ENCODE peak calls at places on chromosomes 4 and X, in ten cellular contexts. M, A, C, B, L, F, V, T, R and E are unnamed samples.

GRCh38 chrX:45035071-45035470 is 162.1 kb downstream of the KDM6A start:
- DNase-seq in M (no peak), T (no peak), A (no peak), V (no peak), F (no peak), R (no peak), B (no peak), L (no peak), C (no peak), E (no peak)

GRCh38 chrX:142040906-142041305 is 137.2 kb downstream of the MAGEC1 start:
- DNase-seq in V (no peak), M (no peak), F (no peak), B (no peak), R (no peak), L (no peak), T (no peak), A (no peak), C (no peak), E (no peak)

GRCh38 chr4:149279790-149280189 is 535.9 kb downstream of the IQCM start:
- DNase-seq in A (no peak), F (no peak), T (no peak), L (no peak), R (no peak), C (no peak), V (no peak), B (no peak), M (no peak), E (no peak)

GRCh38 chr4:185920691-185921260 is 108.8 kb upstream of the SORBS2 start:
- DNase-seq in C (no peak), M (no peak), L (no peak), V (no peak), B (no peak), R (no peak), F (no peak), T (no peak), A (no peak), E (no peak)

GRCh38 chr4:168569066-168569908 is 72.4 kb downstream of the PALLD start:
- DNase-seq in V (no peak), F (no peak), B (peak; percentile 61), M (no peak), R (no peak), T (peak; percentile 57), C (no peak), L (no peak), A (peak; percentile 13), E (no peak)

GRCh38 chr4:89469930-89470375 is 162.4 kb upstream of the GPRIN3 start:
- DNase-seq in R (no peak), V (no peak), T (no peak), M (no peak), B (no peak), C (no peak), L (peak; percentile 98), A (peak; percentile 81), F (no peak), E (no peak)

GRCh38 chr4:71461422-71461821 is 122.6 kb downstream of the SLC4A4 start:
- DNase-seq in A (no peak), R (no peak), L (no peak), T (no peak), C (no peak), M (no peak), B (no peak), V (no peak), F (no peak), E (no peak)

GRCh38 chr4:16270654-16271328 is 44.5 kb upstream of the TAPT1 start:
- DNase-seq in C (no peak), L (no peak), T (no peak), F (no peak), B (no peak), A (no peak), V (no peak), M (no peak), R (no peak), E (no peak)

GRCh38 chr4:81049861-81050423 is 19.4 kb downstream of the BMP3 start:
- DNase-seq in C (no peak), B (no peak), R (no peak), A (no peak), M (no peak), F (no peak), V (no peak), T (no peak), L (no peak), E (no peak)

GRCh38 chr4:183392377-183392776 is 52.1 kb upstream of the CDKN2AIP start:
- DNase-seq in B (no peak), L (no peak), R (no peak), M (no peak), C (no peak), V (no peak), F (peak; percentile 6), A (no peak), T (no peak), E (no peak)

GRCh38 chrX:20393944-20394343 is 127.2 kb upstream of the RPS6KA3 start:
- DNase-seq in V (no peak), B (no peak), A (no peak), C (no peak), T (no peak), F (no peak), L (no peak), M (no peak), R (no peak), E (no peak)

GRCh38 chrX:93454509-93454908 is 218.9 kb downstream of the NAP1L3 start:
- DNase-seq in F (no peak), C (no peak), L (no peak), B (no peak), T (no peak), R (no peak), V (no peak), M (no peak), A (no peak), E (no peak)

GRCh38 chr4:173214231-173214630 is 45.6 kb downstream of the GALNT7 start:
- DNase-seq in F (no peak), L (no peak), C (no peak), M (no peak), B (no peak), R (no peak), A (no peak), V (no peak), T (no peak), E (no peak)

GRCh38 chr4:21077967-21078366 is 377.7 kb downstream of the PACRGL start:
- DNase-seq in C (no peak), M (no peak), A (no peak), R (no peak), L (no peak), T (no peak), F (no peak), V (no peak), B (no peak), E (no peak)

GRCh38 chr4:164446516-164446915 is 307.4 kb upstream of the SMIM31 start:
- DNase-seq in B (no peak), M (no peak), L (peak; percentile 3), R (no peak), A (no peak), T (no peak), C (no peak), F (no peak), V (no peak), E (no peak)

GRCh38 chr4:113756005-113756410 is 5.5 kb downstream of the CAMK2D start:
- DNase-seq in F (no peak), R (no peak), C (no peak), M (no peak), T (no peak), L (peak; percentile 70), V (no peak), B (no peak), A (peak; percentile 64), E (no peak)
- H3K27ac ChIP-seq in F (no peak overlapping the region), R (peak overlapping the region; percentile 66), C (no peak overlapping the region), M (peak overlapping the region; percentile 40), T (no peak overlapping the region), L (peak overlapping the region; percentile 13), V (peak overlapping the region; percentile 16), B (no peak overlapping the region), A (no peak overlapping the region), E (no peak overlapping the region)

GRCh38 chr4:23165669-23166068 is 472.9 kb downstream of the GBA3 start:
- DNase-seq in R (no peak), C (no peak), T (no peak), F (no peak), V (no peak), M (no peak), A (no peak), L (no peak), B (no peak), E (no peak)

GRCh38 chr4:23163649-23164436 is 471.1 kb downstream of the GBA3 start:
- DNase-seq in L (peak; percentile 10), A (no peak), T (no peak), B (no peak), V (no peak), C (no peak), F (no peak), R (no peak), M (no peak), E (no peak)

GRCh38 chr4:23162275-23162674 is 469.5 kb downstream of the GBA3 start:
- DNase-seq in R (no peak), B (no peak), F (no peak), C (no peak), V (no peak), T (no peak), A (no peak), M (no peak), L (no peak), E (no peak)

GRCh38 chr4:23169598-23170311 is 477.0 kb downstream of the GBA3 start:
- DNase-seq in L (no peak), M (no peak), R (no peak), T (no peak), F (no peak), A (no peak), B (no peak), C (no peak), V (no peak), E (no peak)

GRCh38 chr4:23166919-23167318 is 474.2 kb downstream of the GBA3 start:
- DNase-seq in V (no peak), A (no peak), L (no peak), C (no peak), F (no peak), T (no peak), B (no peak), M (no peak), R (no peak), E (no peak)
- H3K27ac ChIP-seq in V (no peak overlapping the region), A (no peak overlapping the region), L (no peak overlapping the region), C (no peak overlapping the region), F (no peak overlapping the region), T (no peak overlapping the region), B (no peak overlapping the region), M (no peak overlapping the region), R (no peak overlapping the region), E (no peak overlapping the region)

GRCh38 chr4:79147251-79147650 is 178.6 kb downstream of the NAA11 start:
- DNase-seq in V (no peak), L (no peak), A (no peak), C (no peak), T (no peak), M (no peak), F (no peak), R (no peak), B (no peak), E (no peak)
- H3K27ac ChIP-seq in V (no peak overlapping the region), L (no peak overlapping the region), A (no peak overlapping the region), C (no peak overlapping the region), T (no peak overlapping the region), M (no peak overlapping the region), F (no peak overlapping the region), R (no peak overlapping the region), B (no peak overlapping the region), E (no peak overlapping the region)

GRCh38 chr4:156971168-156971601 is 414 bp downstream of the PDGFC start:
- DNase-seq in F (peak; percentile 71), T (peak; percentile 44), B (peak; percentile 34), V (peak; percentile 24), L (no peak), M (peak; percentile 27), C (no peak), A (no peak), R (no peak), E (peak; percentile 43)
- H3K27ac ChIP-seq in F (peak overlapping the region; percentile 95), T (peak overlapping the region; percentile 53), B (peak overlapping the region; percentile 95), V (peak overlapping the region; percentile 87), L (peak overlapping the region; percentile 94), M (peak overlapping the region; percentile 99), C (no peak overlapping the region), A (no peak overlapping the region), R (peak overlapping the region; percentile 89), E (peak overlapping the region; percentile 44)